ENCODE peak calls at places on chromosomes 3 and 15, in eight cellular contexts. I is T-cell; K is suprapubic skin; C is fibroblast of the conjunctiva; R is brain microvascular endothelial cell; Q is stimulated activated CD8-positive, alpha-beta memory T cell treated with anti-CD3 and anti-CD28 coated beads, Interleukin-15, amount 100 ng/mL, for 24 hours; E is mesothelial cell of epicardium; D is cardiac muscle cell. Z is an unnamed sample.

GRCh38 chr3:118244761-118245160 is 789.9 kb downstream of the IGSF11 start:
- DNase-seq in D (no peak), R (no peak), K (no peak), E (no peak), I (no peak), C (no peak), Q (no peak), Z (no peak)

GRCh38 chr15:97955040-97955439 is 5.5 kb upstream of the ARRDC4 start:
- DNase-seq in R (no peak), K (no peak), D (no peak), Q (no peak), C (no peak), E (no peak), I (no peak), Z (no peak)

GRCh38 chr3:126061301-126062032 is 22.5 kb downstream of the SLC41A3 start:
- DNase-seq in I (no peak), K (no peak), D (no peak), C (no peak), Q (no peak), R (no peak), E (no peak), Z (no peak)

GRCh38 chr3:141648055-141648910 is 89.8 kb upstream of the RNF7 start:
- DNase-seq in E (no peak), I (no peak), Q (no peak), D (no peak), K (no peak), C (no peak), R (no peak), Z (no peak)

GRCh38 chr3:124117486-124117885 is 125.6 kb upstream of the ROPN1 start:
- DNase-seq in Q (no peak), E (no peak), D (peak), K (no peak), R (peak), I (no peak), C (peak), Z (no peak)

GRCh38 chr15:69478259-69478687 is 25.7 kb downstream of the RPLP1 start:
- DNase-seq in C (no peak), R (no peak), E (peak), K (peak), D (peak), I (peak), Q (no peak), Z (peak)

GRCh38 chr15:29043731-29044485 is 158.1 kb downstream of the APBA2 start:
- DNase-seq in R (peak), K (no peak), E (no peak), D (no peak), I (no peak), Q (no peak), C (no peak), Z (no peak)

GRCh38 chr15:88447741-88448140 is 19.4 kb downstream of the MRPL46 start:
- DNase-seq in C (no peak), E (no peak), K (no peak), I (no peak), R (no peak), Q (no peak), D (no peak), Z (no peak)

GRCh38 chr3:179438836-179439235 is 12.4 kb downstream of the GNB4 start:
- DNase-seq in Q (no peak), D (no peak), E (no peak), K (no peak), C (no peak), I (no peak), R (no peak), Z (no peak)

GRCh38 chr3:32896143-32896542 is 55.3 kb upstream of the CCR4 start:
- DNase-seq in Q (no peak), D (no peak), K (no peak), I (no peak), E (no peak), C (no peak), R (no peak), Z (no peak)

GRCh38 chr3:155230382-155230781 is 63.1 kb downstream of the STRIT1 start:
- DNase-seq in E (no peak), Q (no peak), R (no peak), K (no peak), D (peak), C (no peak), I (no peak), Z (no peak)

GRCh38 chr3:39334205-39334604 is 4.7 kb downstream of the CCR8 start:
- DNase-seq in Q (no peak), C (no peak), E (no peak), R (no peak), D (no peak), K (no peak), I (no peak), Z (no peak)

GRCh38 chr15:62901916-62902554 is 140.5 kb upstream of the TPM1 start:
- DNase-seq in I (no peak), D (no peak), K (no peak), C (no peak), E (no peak), Q (no peak), R (no peak), Z (no peak)

GRCh38 chr15:25437751-25438600 is 848 bp downstream of the UBE3A start:
- DNase-seq in R (peak), K (peak), I (peak), D (peak), E (peak), C (no peak), Q (peak), Z (no peak)

GRCh38 chr15:47576921-47577474 is 140.3 kb upstream of the SEMA6D start:
- DNase-seq in R (no peak), K (no peak), I (no peak), E (no peak), C (no peak), D (peak), Q (no peak), Z (no peak)

GRCh38 chr15:91853501-91853967 is at the start of gene SLCO3A1:
- DNase-seq in Q (peak), R (no peak), D (peak), K (peak), E (peak), I (peak), C (no peak), Z (no peak)

GRCh38 chr3:172653004-172653403 is 57.9 kb downstream of the NCEH1 start:
- DNase-seq in C (no peak), E (no peak), K (no peak), I (no peak), Q (no peak), D (no peak), R (no peak), Z (no peak)

Z was measured in H1.